ENCODE peak calls at places on chromosomes 16 and 17, in nine cellular contexts. L is WTC11; M is mammary epithelial cell; S is dorsolateral prefrontal cortex; W is DMS 273 treated with DMSO at 0.1 percent for 48 hours; U is AG09309; Z is activated CD4-positive, alpha-beta T cell treated with anti-CD3 and anti-CD28 coated beads, Interleukin-2, amount 10 ng/mL, durations not matched to agents 7 days and 5 days; B is uterus; J is EL. H is an unnamed sample.

GRCh38 chr16:68936729-68937631 is 93.6 kb downstream of the TANGO6 start:
- DNase-seq in L (no peak), M (peak), S (no peak), W (peak), U (peak), Z (no peak), B (no peak), J (peak), H (no peak)

GRCh38 chr17:9233271-9233599 is 211.9 kb downstream of the NTN1 start:
- DNase-seq in L (no peak), M (no peak), S (no peak), W (no peak), U (no peak), Z (no peak), B (no peak), J (no peak), H (no peak)

GRCh38 chr17:55354010-55354409 is 67.6 kb downstream of the MMD start:
- DNase-seq in L (no peak), M (no peak), S (no peak), W (no peak), U (no peak), Z (no peak), B (no peak), J (no peak), H (no peak)

GRCh38 chr16:14291941-14292825 is 221.1 kb downstream of the MRTFB start:
- DNase-seq in L (no peak), M (no peak), S (no peak), W (no peak), U (no peak), Z (no peak), B (no peak), J (no peak), H (no peak)

GRCh38 chr17:7575959-7576358 is 3.5 kb upstream of the CD68 start:
- DNase-seq in L (no peak), M (no peak), S (no peak), W (no peak), U (no peak), Z (no peak), B (no peak), J (no peak), H (no peak)

GRCh38 chr17:50065056-50065455 is 9.1 kb downstream of the ITGA3 start:
- DNase-seq in L (no peak), M (no peak), S (no peak), W (no peak), U (no peak), Z (no peak), B (no peak), J (no peak), H (no peak)

GRCh38 chr17:6420173-6420641 is 14.7 kb downstream of the AIPL1 start:
- DNase-seq in L (peak), M (no peak), S (no peak), W (no peak), U (no peak), Z (no peak), B (no peak), J (no peak), H (no peak)

GRCh38 chr17:6989779-6990178 is 6.1 kb upstream of the ALOX12 start:
- DNase-seq in L (no peak), M (peak), S (no peak), W (no peak), U (no peak), Z (no peak), B (no peak), J (no peak), H (no peak)

GRCh38 chr16:19359556-19359955 is 58.1 kb upstream of the TMC5 start:
- DNase-seq in L (no peak), M (no peak), S (no peak), W (no peak), U (no peak), Z (no peak), B (no peak), J (no peak), H (no peak)

GRCh38 chr16:79334127-79334526 is 266.4 kb downstream of the MAF start:
- DNase-seq in L (peak), M (no peak), S (no peak), W (no peak), U (no peak), Z (no peak), B (no peak), J (no peak), H (peak)

GRCh38 chr17:1762233-1762905 is 509 bp downstream of the SERPINF1 start:
- DNase-seq in L (no peak), M (no peak), S (no peak), W (no peak), U (no peak), Z (no peak), B (peak), J (no peak), H (no peak)

GRCh38 chr17:33934696-33935095 is 320.4 kb upstream of the CCL2 start:
- DNase-seq in L (no peak), M (no peak), S (no peak), W (no peak), U (no peak), Z (no peak), B (no peak), J (no peak), H (no peak)

GRCh38 chr17:42744283-42744805 is 496 bp downstream of the EZH1 start:
- DNase-seq in L (no peak), M (peak), S (no peak), W (no peak), U (no peak), Z (peak), B (peak), J (peak), H (peak)

GRCh38 chr17:13415877-13416416 is 185.8 kb downstream of the HS3ST3A1 start:
- DNase-seq in L (no peak), M (peak), S (no peak), W (no peak), U (no peak), Z (no peak), B (no peak), J (peak), H (no peak)

GRCh38 chr16:22007509-22008214 is at the start of gene MOSMO:
- DNase-seq in L (peak), M (peak), S (peak), W (no peak), U (no peak), Z (peak), B (peak), J (peak), H (peak)

GRCh38 chr17:36938566-36939058 is 1.3 kb downstream of the LHX1 start:
- DNase-seq in L (peak), M (no peak), S (no peak), W (no peak), U (no peak), Z (no peak), B (no peak), J (no peak), H (no peak)

GRCh38 chr17:17495448-17496188 is 577 bp downstream of the RASD1 start:
- DNase-seq in L (peak), M (no peak), S (no peak), W (no peak), U (no peak), Z (peak), B (peak), J (peak), H (no peak)

GRCh38 chr16:84754353-84754856 is 54.6 kb downstream of the USP10 start:
- DNase-seq in L (peak), M (peak), S (no peak), W (peak), U (peak), Z (peak), B (peak), J (peak), H (peak)

GRCh38 chr16:79758615-79759346 is 158.2 kb upstream of the MAF start:
- DNase-seq in L (no peak), M (peak), S (no peak), W (no peak), U (no peak), Z (no peak), B (no peak), J (no peak), H (no peak)

GRCh38 chr17:16491131-16491702 is 776 bp downstream of the LRRC75A start:
- DNase-seq in L (peak), M (no peak), S (no peak), W (no peak), U (no peak), Z (peak), B (no peak), J (peak), H (peak)

GRCh38 chr17:14091367-14091766 is 22.1 kb downstream of the COX10 start:
- DNase-seq in L (no peak), M (no peak), S (no peak), W (no peak), U (no peak), Z (no peak), B (no peak), J (peak), H (no peak)

H was measured in DND-41.